ENCODE peak calls at places on chromosomes 4 and X, in four cellular contexts. One of them, this sample, is unnamed.
A peak's percentile ranks its signal among the peaks of the same experiment; 100 is the strongest.

GRCh38 chr4:15396157-15396800 is 31.6 kb upstream of the C1QTNF7 start:
- DNase-seq in K562: peak; percentile 62
- DNase-seq in endothelial cell of umbilical vein: peak; percentile 45
- DNase-seq in A549: peak; percentile 22
- DNase-seq in this sample: peak; percentile 64

GRCh38 chrX:13092455-13092941 is 48.1 kb upstream of the FAM9C start:
- DNase-seq in K562: no peak
- DNase-seq in endothelial cell of umbilical vein: no peak
- DNase-seq in A549: no peak
- DNase-seq in this sample: peak; percentile 93

GRCh38 chr4:159353422-159354116 is 250.7 kb downstream of the RAPGEF2 start:
- DNase-seq in K562: no peak
- DNase-seq in endothelial cell of umbilical vein: no peak
- DNase-seq in A549: no peak
- DNase-seq in this sample: no peak

GRCh38 chrX:14801136-14801535 is 71.7 kb downstream of the FANCB start:
- DNase-seq in K562: no peak
- DNase-seq in endothelial cell of umbilical vein: no peak
- DNase-seq in A549: no peak
- DNase-seq in this sample: no peak

GRCh38 chr4:87805971-87806370 is 6.6 kb downstream of the IBSP start:
- DNase-seq in K562: no peak
- DNase-seq in endothelial cell of umbilical vein: no peak
- DNase-seq in A549: no peak
- DNase-seq in this sample: peak; percentile 58

GRCh38 chrX:33434256-33435092 is 223.1 kb upstream of the DMD start:
- DNase-seq in K562: peak; percentile 15
- DNase-seq in endothelial cell of umbilical vein: peak; percentile 59
- DNase-seq in A549: no peak
- DNase-seq in this sample: peak; percentile 52

GRCh38 chrX:40867352-40867751 is 132.0 kb upstream of the MED14 start:
- DNase-seq in K562: no peak
- DNase-seq in endothelial cell of umbilical vein: peak; percentile 71
- DNase-seq in A549: peak; percentile 31
- DNase-seq in this sample: no peak

GRCh38 chr4:177789610-177790009 is 347.4 kb upstream of the AGA start:
- DNase-seq in K562: no peak
- DNase-seq in endothelial cell of umbilical vein: no peak
- DNase-seq in A549: no peak
- DNase-seq in this sample: no peak

GRCh38 chr4:3752022-3752421 is 14.2 kb upstream of the ADRA2C start:
- DNase-seq in K562: no peak
- DNase-seq in endothelial cell of umbilical vein: no peak
- DNase-seq in A549: no peak
- DNase-seq in this sample: no peak

GRCh38 chr4:189178125-189178746 is 762.4 kb upstream of the FRG1 start:
- DNase-seq in K562: no peak
- DNase-seq in endothelial cell of umbilical vein: no peak
- DNase-seq in A549: no peak
- DNase-seq in this sample: no peak

GRCh38 chrX:9211269-9211668 is 177.3 kb upstream of the FAM9B start:
- DNase-seq in K562: no peak
- DNase-seq in endothelial cell of umbilical vein: no peak
- DNase-seq in A549: no peak
- DNase-seq in this sample: peak; percentile 9

GRCh38 chr4:7705062-7705461 is 234.6 kb downstream of the AFAP1 start:
- DNase-seq in K562: no peak
- DNase-seq in endothelial cell of umbilical vein: no peak
- DNase-seq in A549: no peak
- DNase-seq in this sample: peak; percentile 17

GRCh38 chr4:172850838-172851237 is 317.8 kb upstream of the GALNT7 start:
- DNase-seq in K562: no peak
- DNase-seq in endothelial cell of umbilical vein: peak; percentile 28
- DNase-seq in A549: no peak
- DNase-seq in this sample: peak; percentile 33

GRCh38 chrX:37921758-37922157 is 74.4 kb upstream of the DYNLT3 start:
- DNase-seq in K562: no peak
- DNase-seq in endothelial cell of umbilical vein: peak; percentile 58
- DNase-seq in A549: no peak
- DNase-seq in this sample: no peak

GRCh38 chrX:153495362-153495751 is 577 bp downstream of the BGN start:
- DNase-seq in K562: no peak
- DNase-seq in endothelial cell of umbilical vein: no peak
- DNase-seq in A549: no peak
- DNase-seq in this sample: no peak

GRCh38 chr4:26131711-26132110 is 189.1 kb upstream of the RBPJ start:
- DNase-seq in K562: no peak
- DNase-seq in endothelial cell of umbilical vein: no peak
- DNase-seq in A549: no peak
- DNase-seq in this sample: no peak

GRCh38 chr4:8723222-8723980 is 130.8 kb downstream of the CPZ start:
- DNase-seq in K562: no peak
- DNase-seq in endothelial cell of umbilical vein: no peak
- DNase-seq in A549: no peak
- DNase-seq in this sample: no peak

GRCh38 chrX:132614297-132614696 is 125.5 kb upstream of the MBNL3 start:
- DNase-seq in K562: no peak
- DNase-seq in endothelial cell of umbilical vein: no peak
- DNase-seq in A549: no peak
- DNase-seq in this sample: peak; percentile 17

GRCh38 chrX:69618803-69619202 is 2.9 kb downstream of the EDA start:
- DNase-seq in K562: no peak
- DNase-seq in endothelial cell of umbilical vein: peak; percentile 4
- DNase-seq in A549: no peak
- DNase-seq in this sample: peak; percentile 15

DNA sequence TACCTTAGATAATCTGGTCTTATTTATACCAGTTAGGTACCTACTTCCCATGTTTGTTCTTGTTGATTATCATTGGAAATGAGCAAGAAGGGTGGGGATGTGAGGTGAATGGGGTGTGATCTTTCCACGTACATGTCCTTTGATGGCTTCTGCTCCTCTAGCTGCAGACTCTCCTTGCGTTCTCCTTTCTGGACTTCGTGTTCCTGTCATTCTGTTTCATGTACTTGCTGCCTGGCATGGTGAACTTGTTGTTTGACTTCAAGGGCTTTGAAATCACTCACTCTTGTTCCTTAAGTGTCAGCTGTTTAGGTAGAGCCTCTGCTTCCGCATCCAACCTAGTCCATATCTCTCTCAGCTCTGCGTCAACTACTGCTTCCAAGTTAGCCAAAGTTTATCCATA is 42.7 kb downstream of the FHL1 start:
- DNase-seq in K562: no peak
- DNase-seq in endothelial cell of umbilical vein: no peak
- DNase-seq in A549: no peak
- DNase-seq in this sample: no peak
- TF ChIP-seq MAX in K562: no peak
- TF ChIP-seq MAX in endothelial cell of umbilical vein: no peak
- TF ChIP-seq MAX in A549: no peak
- TF ChIP-seq MAX in this sample: no peak

DNA sequence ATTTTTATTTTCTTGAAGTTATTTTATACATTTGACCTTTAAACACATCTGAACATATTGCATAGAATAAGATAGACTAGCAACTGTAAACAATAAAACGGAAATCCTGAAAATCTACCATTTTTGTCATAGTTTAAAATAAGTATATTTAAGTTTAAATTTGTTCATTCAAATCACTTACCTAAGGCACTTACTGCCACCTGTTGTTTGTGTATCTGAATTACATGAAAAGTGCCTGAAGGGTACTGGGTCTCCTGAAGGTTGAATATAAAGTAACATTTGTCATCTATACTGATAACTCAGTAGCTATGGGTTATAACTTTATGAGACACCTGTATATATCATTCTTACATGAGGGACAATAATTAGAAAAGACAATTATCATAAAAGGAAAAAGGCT is 38.6 kb downstream of the TRPC5 start:
- DNase-seq in K562: peak; percentile 5
- DNase-seq in endothelial cell of umbilical vein: no peak
- DNase-seq in A549: no peak
- DNase-seq in this sample: peak; percentile 13
- TF ChIP-seq MYC in K562: no peak
- TF ChIP-seq MYC in endothelial cell of umbilical vein: no peak
- TF ChIP-seq MYC in A549: no peak
- TF ChIP-seq MYC in this sample: no peak

DNA sequence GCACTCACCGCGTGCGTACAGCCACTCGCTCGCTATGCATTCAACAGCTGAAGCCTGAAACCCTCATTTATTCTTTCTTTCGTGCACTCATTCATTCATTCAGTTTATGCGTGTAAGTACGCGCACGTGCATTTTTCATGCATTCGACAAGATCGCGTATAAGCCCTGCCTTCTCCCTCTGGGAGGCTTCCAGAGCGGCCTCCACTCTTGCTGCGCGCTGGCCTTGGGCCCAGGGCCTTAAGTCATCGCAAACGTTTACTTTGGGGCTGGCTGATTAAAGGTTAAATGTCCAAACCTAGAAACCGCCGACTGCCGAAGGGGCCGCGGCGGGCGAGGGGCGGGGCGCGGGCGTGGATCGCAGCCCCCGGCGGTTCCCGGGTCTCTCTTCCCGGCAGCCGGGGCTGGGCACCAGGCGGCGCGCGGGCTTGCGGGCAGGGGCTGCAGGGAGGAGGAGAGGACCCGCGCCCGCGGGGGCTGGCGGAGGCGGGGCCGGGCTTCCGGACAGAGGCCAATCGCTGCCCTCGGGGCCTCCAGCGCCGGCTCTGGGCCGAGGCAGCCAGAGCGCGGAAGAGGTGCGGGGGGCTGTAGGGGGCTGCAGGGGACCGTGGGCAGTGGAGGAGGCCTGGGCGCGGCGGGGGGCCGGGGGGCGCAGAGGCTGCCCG is at the start of gene GYG2:
- DNase-seq in K562: peak; percentile 21
- DNase-seq in endothelial cell of umbilical vein: no peak
- DNase-seq in A549: no peak
- DNase-seq in this sample: no peak
- TF ChIP-seq CTCF in K562: no peak
- TF ChIP-seq CTCF in endothelial cell of umbilical vein: no peak
- TF ChIP-seq CTCF in A549: peak; percentile 8
- TF ChIP-seq CTCF in this sample: no peak

GRCh38 chr4:123787710-123788109 is 391.1 kb downstream of the SPRY1 start:
- DNase-seq in K562: no peak
- DNase-seq in endothelial cell of umbilical vein: no peak
- DNase-seq in A549: no peak
- DNase-seq in this sample: no peak

GRCh38 chr4:123786159-123786915 is 389.7 kb downstream of the SPRY1 start:
- DNase-seq in K562: no peak
- DNase-seq in endothelial cell of umbilical vein: no peak
- DNase-seq in A549: no peak
- DNase-seq in this sample: no peak

GRCh38 chr4:123788577-123788976 is 392.0 kb downstream of the SPRY1 start:
- DNase-seq in K562: no peak
- DNase-seq in endothelial cell of umbilical vein: no peak
- DNase-seq in A549: no peak
- DNase-seq in this sample: no peak

GRCh38 chr4:123785515-123785914 is 388.9 kb downstream of the SPRY1 start:
- DNase-seq in K562: no peak
- DNase-seq in endothelial cell of umbilical vein: peak; percentile 10
- DNase-seq in A549: no peak
- DNase-seq in this sample: no peak

DNA sequence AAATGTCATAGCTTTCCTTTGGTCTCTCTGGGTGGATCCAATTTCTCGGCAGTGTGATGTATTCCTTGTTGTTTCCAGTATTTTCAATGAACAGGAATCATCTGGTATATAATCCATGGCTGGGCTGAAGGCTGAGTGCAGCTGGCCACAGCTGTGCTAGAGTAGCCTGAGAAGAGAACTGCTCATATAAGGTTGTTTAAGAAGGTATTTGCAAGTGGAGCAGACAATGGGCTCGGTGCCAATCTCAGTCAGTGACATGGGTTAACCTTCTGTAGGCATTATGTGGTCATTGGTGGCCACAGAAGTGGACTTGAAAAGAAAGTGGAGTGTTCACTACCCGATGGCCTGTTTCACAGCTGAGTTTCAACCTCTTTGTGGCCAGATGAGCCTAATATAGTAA is 390.4 kb downstream of the SPRY1 start:
- DNase-seq in K562: no peak
- DNase-seq in endothelial cell of umbilical vein: no peak
- DNase-seq in A549: no peak
- DNase-seq in this sample: no peak
- TF ChIP-seq MAX in K562: no peak
- TF ChIP-seq MAX in endothelial cell of umbilical vein: no peak
- TF ChIP-seq MAX in A549: no peak
- TF ChIP-seq MAX in this sample: no peak

This sample was measured in NB4.